ENCODE peak calls at places on chromosomes 2 and 18, in four cellular contexts. R, U, H and L are unnamed samples.

GRCh38 chr2:216107760-216108159 is 1.4 kb upstream of the XRCC5 start:
- DNase-seq in R (no peak), U (no peak), H (no peak), L (no peak)

GRCh38 chr2:9027884-9028283 is 24.4 kb upstream of the MBOAT2 start:
- DNase-seq in R (no peak), U (no peak), H (no peak), L (no peak)

GRCh38 chr2:37457401-37457901 is 113.0 kb downstream of the QPCT start:
- DNase-seq in R (no peak), U (peak; percentile 67), H (no peak), L (no peak)

GRCh38 chr2:166775176-166775575 is 113.1 kb upstream of the XIRP2 start:
- DNase-seq in R (no peak), U (no peak), H (no peak), L (no peak)

GRCh38 chr2:177298191-177298590 is 33.7 kb upstream of the NFE2L2 start:
- DNase-seq in R (no peak), U (peak; percentile 78), H (no peak), L (no peak)

GRCh38 chr2:171095014-171095582 is 65.6 kb downstream of the TLK1 start:
- DNase-seq in R (no peak), U (no peak), H (no peak), L (no peak)

GRCh38 chr2:191023235-191023679 is 9.3 kb upstream of the STAT1 start:
- DNase-seq in R (no peak), U (no peak), H (no peak), L (no peak)

GRCh38 chr2:159275111-159275510 is 11.4 kb downstream of the WDSUB1 start:
- DNase-seq in R (no peak), U (no peak), H (no peak), L (no peak)

GRCh38 chr2:54206596-54206995 is 49.4 kb downstream of the TSPYL6 start:
- DNase-seq in R (no peak), U (peak; percentile 17), H (no peak), L (no peak)

GRCh38 chr2:239319261-239319661 is 81.6 kb downstream of the HDAC4 start:
- DNase-seq in R (peak; percentile 59), U (no peak), H (no peak), L (no peak)

GRCh38 chr18:23235860-23236259 is 100.6 kb downstream of the CABLES1 start:
- DNase-seq in R (no peak), U (no peak), H (no peak), L (no peak)

GRCh38 chr2:951224-952006 is 766 bp downstream of the SNTG2 start:
- DNase-seq in R (no peak), U (no peak), H (no peak), L (no peak)

GRCh38 chr2:196336715-196337617 is 165.6 kb upstream of the STK17B start:
- DNase-seq in R (no peak), U (no peak), H (peak; percentile 29), L (no peak)

GRCh38 chr2:238379096-238379810 is 47.5 kb upstream of the ASB1 start:
- DNase-seq in R (no peak), U (peak; percentile 71), H (peak; percentile 42), L (peak; percentile 30)

GRCh38 chr18:22084547-22084946 is 84.8 kb upstream of the GATA6 start:
- DNase-seq in R (no peak), U (no peak), H (no peak), L (peak; percentile 60)

GRCh38 chr2:207008105-207008990 is 69.0 kb downstream of the CPO start:
- DNase-seq in R (no peak), U (no peak), H (no peak), L (no peak)

GRCh38 chr2:28499298-28499697 is 3.4 kb downstream of the PLB1 start:
- DNase-seq in R (no peak), U (no peak), H (no peak), L (no peak)

GRCh38 chr18:62781262-62781661 is 65.9 kb downstream of the PHLPP1 start:
- DNase-seq in R (no peak), U (no peak), H (no peak), L (no peak)

GRCh38 chr2:205571300-205571858 is 110.9 kb upstream of the NRP2 start:
- DNase-seq in R (no peak), U (no peak), H (no peak), L (no peak)